ENCODE peak calls at places on chromosomes 3 and 15, in seven cellular contexts. L is activated CD4-positive, alpha-beta T cell treated with anti-CD3 and anti-CD28 coated beads for 48 hours; V is WTC11; S is activated gamma-delta T cell treated with Interleukin-2 at 50 U/mL for 16 hours; A is stimulated activated CD4-positive, alpha-beta T cell treated with anti-CD3 and anti-CD28 coated beads, Interleukin-2, amount 100 ng/mL, for 48 hours; T is activated CD8-positive, alpha-beta memory T cell treated with anti-CD3 and anti-CD28 coated beads for 1 hour; Q is right atrium auricular region. X is an unnamed sample.

GRCh38 chr3:187954486-187955075 is 199.4 kb upstream of the LPP start:
- DNase-seq in T (no peak), V (no peak), A (no peak), L (no peak), Q (no peak), S (no peak), X (no peak)

GRCh38 chr15:48389701-48390143 is 58.5 kb downstream of the DUT start:
- DNase-seq in A (no peak), Q (no peak), S (no peak), V (no peak), L (no peak), T (no peak), X (no peak)

GRCh38 chr3:14523792-14524191 is 16.4 kb downstream of the GRIP2 start:
- DNase-seq in S (no peak), A (no peak), Q (no peak), V (no peak), T (no peak), L (no peak), X (no peak)

GRCh38 chr15:96213896-96214295 is 116.6 kb upstream of the NR2F2 start:
- DNase-seq in V (no peak), S (no peak), T (no peak), A (no peak), Q (no peak), L (no peak), X (no peak)

GRCh38 chr3:59653405-59654119 is 603.7 kb upstream of the CFAP20DC start:
- DNase-seq in L (no peak), V (no peak), Q (no peak), S (no peak), T (no peak), A (no peak), X (no peak)

GRCh38 chr3:69699183-69699582 is 40.1 kb upstream of the MITF start:
- DNase-seq in Q (no peak), S (no peak), A (no peak), V (no peak), L (no peak), T (no peak), X (no peak)

GRCh38 chr15:83848315-83849050 is 194.6 kb downstream of the ADAMTSL3 start:
- DNase-seq in T (no peak), Q (no peak), S (no peak), L (no peak), V (no peak), A (no peak), X (no peak)

GRCh38 chr3:192879346-192880031 is 38.2 kb downstream of the MB21D2 start:
- DNase-seq in L (no peak), A (no peak), Q (no peak), T (no peak), S (no peak), V (peak; percentile 53), X (no peak)

GRCh38 chr3:129942296-129942695 is 32.2 kb upstream of the TRH start:
- DNase-seq in V (peak; percentile 88), L (peak; percentile 63), T (no peak), Q (peak; percentile 71), A (peak; percentile 29), S (peak; percentile 17), X (peak; percentile 62)

GRCh38 chr3:133575121-133575520 is 1.6 kb downstream of the CDV3 start:
- DNase-seq in V (no peak), L (no peak), T (no peak), A (no peak), S (no peak), Q (no peak), X (no peak)

GRCh38 chr3:128433630-128434185 is 33.0 kb downstream of the DNAJB8 start:
- DNase-seq in S (no peak), V (no peak), T (no peak), Q (no peak), A (no peak), L (no peak), X (no peak)

GRCh38 chr3:10702961-10703740 is 112.9 kb upstream of the SLC6A11 start:
- DNase-seq in V (peak; percentile 92), Q (no peak), T (no peak), A (no peak), L (peak; percentile 49), S (no peak), X (peak; percentile 21)

GRCh38 chr3:25155696-25156471 is 272.2 kb upstream of the RARB start:
- DNase-seq in V (peak; percentile 51), L (no peak), Q (no peak), S (no peak), A (no peak), T (no peak), X (no peak)

GRCh38 chr3:48405971-48406370 is 23.9 kb downstream of the PLXNB1 start:
- DNase-seq in A (no peak), Q (no peak), S (no peak), L (no peak), T (no peak), V (no peak), X (no peak)

GRCh38 chr3:46892285-46893145 is 15.0 kb downstream of the PTH1R start:
- DNase-seq in A (no peak), S (no peak), T (no peak), Q (peak; percentile 83), L (no peak), V (peak; percentile 94), X (peak; percentile 30)

GRCh38 chr15:63059573-63060216 is 17.1 kb downstream of the TPM1 start:
- DNase-seq in A (no peak), S (no peak), V (no peak), L (no peak), T (no peak), Q (no peak), X (no peak)

GRCh38 chr3:150106752-150107428 is 136.2 kb upstream of the PFN2 start:
- DNase-seq in T (no peak), L (no peak), S (no peak), V (no peak), Q (no peak), A (no peak), X (no peak)

GRCh38 chr15:63243101-63243500 is 34.3 kb upstream of the APH1B start:
- DNase-seq in V (no peak), A (no peak), L (no peak), T (no peak), S (no peak), Q (no peak), X (no peak)

GRCh38 chr3:169478566-169479313 is 184.8 kb downstream of the MECOM start:
- DNase-seq in L (no peak), A (no peak), Q (no peak), S (no peak), T (no peak), V (no peak), X (no peak)

X was measured in germinal center.